ENCODE peak calls at places on chromosomes 3 and 15, in four cellular contexts. H, N, V and P are unnamed samples.

GRCh38 chr15:42253300-42253699 is 19.7 kb upstream of the GANC start:
- ATAC-seq in H (no peak), N (no peak), V (no peak), P (no peak)

GRCh38 chr3:144229973-144230372 is 258.4 kb downstream of the DIPK2A start:
- ATAC-seq in V (no peak), N (no peak), H (no peak), P (no peak)

GRCh38 chr3:177905173-177905894 is 630.9 kb upstream of the KCNMB2 start:
- ATAC-seq in N (no peak), H (no peak), V (peak), P (peak)

GRCh38 chr3:113606539-113607218 is 74.3 kb downstream of the SIDT1 start:
- ATAC-seq in N (peak), H (peak), V (no peak), P (no peak)

GRCh38 chr3:53026423-53027162 is 19.3 kb downstream of the SFMBT1 start:
- ATAC-seq in N (no peak), V (peak), H (no peak), P (no peak)

GRCh38 chr3:120070263-120070981 is 23.8 kb downstream of the GSK3B start:
- ATAC-seq in H (no peak), N (peak), V (no peak), P (no peak)

GRCh38 chr3:177351757-177352158 is 154.5 kb upstream of the TBL1XR1 start:
- ATAC-seq in H (no peak), V (no peak), N (peak), P (no peak)

GRCh38 chr3:28244471-28244870 is 3.1 kb downstream of the CMC1 start:
- ATAC-seq in N (no peak), H (no peak), V (no peak), P (no peak)

GRCh38 chr3:28677581-28677980 is 329.0 kb upstream of the AZI2 start:
- ATAC-seq in H (no peak), V (no peak), N (no peak), P (peak)

GRCh38 chr3:184380210-184380626 is 364 bp downstream of the CHRD start:
- ATAC-seq in V (peak), N (peak), H (no peak), P (peak)

GRCh38 chr3:37559461-37559860 is 302.2 kb upstream of the CTDSPL start:
- ATAC-seq in V (no peak), H (no peak), N (no peak), P (peak)

GRCh38 chr3:108406063-108406660 is 104.2 kb downstream of the MYH15 start:
- ATAC-seq in H (peak), N (no peak), V (no peak), P (no peak)

GRCh38 chr3:134709563-134710312 is 58.9 kb upstream of the KY start:
- ATAC-seq in H (no peak), V (peak), N (no peak), P (peak)

GRCh38 chr3:124966557-124967480 is 32.3 kb upstream of the MUC13 start:
- ATAC-seq in H (no peak), V (peak), N (no peak), P (peak)

GRCh38 chr15:71747128-71748083 is 62.9 kb upstream of the NR2E3 start:
- ATAC-seq in N (peak), H (no peak), V (no peak), P (no peak)

GRCh38 chr3:41751597-41751996 is 210.3 kb downstream of the ULK4 start:
- ATAC-seq in N (no peak), H (peak), V (no peak), P (no peak)

GRCh38 chr15:72722071-72722696 is 36.2 kb downstream of the BBS4 start:
- ATAC-seq in N (peak), H (peak), V (no peak), P (no peak)

GRCh38 chr3:167705840-167706239 is 28.9 kb downstream of the PDCD10 start:
- ATAC-seq in N (no peak), V (no peak), H (no peak), P (no peak)

GRCh38 chr15:69200773-69201745 is 40.6 kb downstream of the GLCE start:
- ATAC-seq in N (peak), H (no peak), V (no peak), P (no peak)

GRCh38 chr3:63948995-63949394 is 36.8 kb upstream of the SCAANT1 start:
- ATAC-seq in V (no peak), N (no peak), H (no peak), P (no peak)

GRCh38 chr3:95738045-95738444 is 1076.3 kb upstream of the EPHA6 start:
- ATAC-seq in N (no peak), H (no peak), V (no peak), P (no peak)

GRCh38 chr3:123186695-123187094 is 15.0 kb upstream of the SEC22A start:
- ATAC-seq in N (no peak), V (no peak), H (no peak), P (no peak)

GRCh38 chr3:141386611-141387110 is 18.4 kb downstream of the ZBTB38 start:
- ATAC-seq in N (peak), V (peak), H (no peak), P (no peak)

GRCh38 chr3:88744896-88745295 is 362.5 kb upstream of the EPHA3 start:
- ATAC-seq in V (no peak), H (no peak), N (no peak), P (no peak)

GRCh38 chr3:57160046-57160730 is 5.0 kb downstream of the IL17RD start:
- ATAC-seq in H (no peak), V (peak), N (no peak), P (peak)

GRCh38 chr3:130699765-130700164 is 46.9 kb downstream of the PIK3R4 start:
- ATAC-seq in H (no peak), V (no peak), N (peak), P (no peak)

GRCh38 chr3:144384241-144384979 is 412.8 kb downstream of the DIPK2A start:
- ATAC-seq in N (no peak), V (no peak), H (no peak), P (peak)

GRCh38 chr3:125602752-125603649 is 7.7 kb upstream of the OSBPL11 start:
- ATAC-seq in V (no peak), H (no peak), N (no peak), P (no peak)

GRCh38 chr3:182999767-183000166 is 19.4 kb upstream of the DCUN1D1 start:
- ATAC-seq in H (no peak), N (no peak), V (no peak), P (no peak)

GRCh38 chr15:36951747-36952247 is 148.6 kb downstream of the MEIS2 start:
- ATAC-seq in V (peak), H (no peak), N (no peak), P (no peak)

GRCh38 chr3:248841-249520 is 52.4 kb downstream of the CHL1 start:
- ATAC-seq in V (no peak), H (no peak), N (no peak), P (no peak)

GRCh38 chr3:42306499-42306898 is 40.5 kb upstream of the CCK start:
- ATAC-seq in V (no peak), N (no peak), H (no peak), P (no peak)

GRCh38 chr3:128555098-128555825 is 62.3 kb upstream of the GATA2 start:
- ATAC-seq in H (peak), V (peak), N (peak), P (peak)

GRCh38 chr3:56428667-56429066 is 39.6 kb downstream of the ERC2 start:
- ATAC-seq in N (no peak), V (no peak), H (no peak), P (no peak)

GRCh38 chr15:63089260-63090043 is 32.2 kb upstream of the LACTB start:
- ATAC-seq in N (peak), V (peak), H (no peak), P (peak)

GRCh38 chr15:42385980-42386695 is 26.8 kb downstream of the CAPN3 start:
- ATAC-seq in N (peak), V (no peak), H (no peak), P (no peak)